ENCODE peak calls at places on chromosome 21, in six cellular contexts. One of them, this sample, is unnamed.

GRCh38 chr21:42424848-42425602 is 21.3 kb downstream of the UBASH3A start:
- DNase-seq in AG09309: no peak
- DNase-seq in right lobe of liver: no peak
- DNase-seq in activated gamma-delta T cell treated with Interleukin-2 at 50 U/mL for 16 hours: peak; percentile 79
- DNase-seq in uterus: no peak
- DNase-seq in stimulated activated CD8-positive, alpha-beta memory T cell treated with anti-CD3 and anti-CD28 coated beads, Interleukin-15, amount 100 ng/mL, for 4 hours: peak; percentile 58
- DNase-seq in this sample: no peak

GRCh38 chr21:32351428-32351827 is 41.4 kb downstream of the URB1 start:
- DNase-seq in AG09309: no peak
- DNase-seq in right lobe of liver: no peak
- DNase-seq in activated gamma-delta T cell treated with Interleukin-2 at 50 U/mL for 16 hours: no peak
- DNase-seq in uterus: no peak
- DNase-seq in stimulated activated CD8-positive, alpha-beta memory T cell treated with anti-CD3 and anti-CD28 coated beads, Interleukin-15, amount 100 ng/mL, for 4 hours: no peak
- DNase-seq in this sample: no peak

GRCh38 chr21:37557261-37557950 is 190.8 kb downstream of the DYRK1A start:
- DNase-seq in AG09309: no peak
- DNase-seq in right lobe of liver: no peak
- DNase-seq in activated gamma-delta T cell treated with Interleukin-2 at 50 U/mL for 16 hours: no peak
- DNase-seq in uterus: no peak
- DNase-seq in stimulated activated CD8-positive, alpha-beta memory T cell treated with anti-CD3 and anti-CD28 coated beads, Interleukin-15, amount 100 ng/mL, for 4 hours: no peak
- DNase-seq in this sample: no peak

GRCh38 chr21:19553930-19554615 is 1150.5 kb upstream of the TMPRSS15 start:
- DNase-seq in AG09309: no peak
- DNase-seq in right lobe of liver: no peak
- DNase-seq in activated gamma-delta T cell treated with Interleukin-2 at 50 U/mL for 16 hours: no peak
- DNase-seq in uterus: no peak
- DNase-seq in stimulated activated CD8-positive, alpha-beta memory T cell treated with anti-CD3 and anti-CD28 coated beads, Interleukin-15, amount 100 ng/mL, for 4 hours: no peak
- DNase-seq in this sample: no peak

GRCh38 chr21:42509239-42509638 is 4.4 kb upstream of the SLC37A1 start:
- DNase-seq in AG09309: no peak
- DNase-seq in right lobe of liver: no peak
- DNase-seq in activated gamma-delta T cell treated with Interleukin-2 at 50 U/mL for 16 hours: no peak
- DNase-seq in uterus: no peak
- DNase-seq in stimulated activated CD8-positive, alpha-beta memory T cell treated with anti-CD3 and anti-CD28 coated beads, Interleukin-15, amount 100 ng/mL, for 4 hours: no peak
- DNase-seq in this sample: no peak

GRCh38 chr21:44773291-44773932 is 28.2 kb downstream of the UBE2G2 start:
- DNase-seq in AG09309: no peak
- DNase-seq in right lobe of liver: no peak
- DNase-seq in activated gamma-delta T cell treated with Interleukin-2 at 50 U/mL for 16 hours: no peak
- DNase-seq in uterus: no peak
- DNase-seq in stimulated activated CD8-positive, alpha-beta memory T cell treated with anti-CD3 and anti-CD28 coated beads, Interleukin-15, amount 100 ng/mL, for 4 hours: no peak
- DNase-seq in this sample: no peak

GRCh38 chr21:33027401-33028185 is 1.9 kb downstream of the OLIG2 start:
- DNase-seq in AG09309: no peak
- DNase-seq in right lobe of liver: no peak
- DNase-seq in activated gamma-delta T cell treated with Interleukin-2 at 50 U/mL for 16 hours: no peak
- DNase-seq in uterus: no peak
- DNase-seq in stimulated activated CD8-positive, alpha-beta memory T cell treated with anti-CD3 and anti-CD28 coated beads, Interleukin-15, amount 100 ng/mL, for 4 hours: no peak
- DNase-seq in this sample: no peak

GRCh38 chr21:36454079-36454478 is 25.8 kb downstream of the CLDN14 start:
- DNase-seq in AG09309: no peak
- DNase-seq in right lobe of liver: no peak
- DNase-seq in activated gamma-delta T cell treated with Interleukin-2 at 50 U/mL for 16 hours: no peak
- DNase-seq in uterus: no peak
- DNase-seq in stimulated activated CD8-positive, alpha-beta memory T cell treated with anti-CD3 and anti-CD28 coated beads, Interleukin-15, amount 100 ng/mL, for 4 hours: no peak
- DNase-seq in this sample: no peak

GRCh38 chr21:43585514-43585913 is 73.8 kb downstream of the HSF2BP start:
- DNase-seq in AG09309: no peak
- DNase-seq in right lobe of liver: no peak
- DNase-seq in activated gamma-delta T cell treated with Interleukin-2 at 50 U/mL for 16 hours: no peak
- DNase-seq in uterus: no peak
- DNase-seq in stimulated activated CD8-positive, alpha-beta memory T cell treated with anti-CD3 and anti-CD28 coated beads, Interleukin-15, amount 100 ng/mL, for 4 hours: no peak
- DNase-seq in this sample: no peak

GRCh38 chr21:41967708-41968107 is 13.9 kb upstream of the C2CD2 start:
- DNase-seq in AG09309: no peak
- DNase-seq in right lobe of liver: no peak
- DNase-seq in activated gamma-delta T cell treated with Interleukin-2 at 50 U/mL for 16 hours: no peak
- DNase-seq in uterus: peak; percentile 1
- DNase-seq in stimulated activated CD8-positive, alpha-beta memory T cell treated with anti-CD3 and anti-CD28 coated beads, Interleukin-15, amount 100 ng/mL, for 4 hours: no peak
- DNase-seq in this sample: no peak

GRCh38 chr21:46145159-46145839 is 10.1 kb downstream of the FTCD start:
- DNase-seq in AG09309: no peak
- DNase-seq in right lobe of liver: peak; percentile 29
- DNase-seq in activated gamma-delta T cell treated with Interleukin-2 at 50 U/mL for 16 hours: no peak
- DNase-seq in uterus: peak; percentile 19
- DNase-seq in stimulated activated CD8-positive, alpha-beta memory T cell treated with anti-CD3 and anti-CD28 coated beads, Interleukin-15, amount 100 ng/mL, for 4 hours: no peak
- DNase-seq in this sample: no peak

GRCh38 chr21:37374026-37374425 is 7.5 kb downstream of the DYRK1A start:
- DNase-seq in AG09309: no peak
- DNase-seq in right lobe of liver: no peak
- DNase-seq in activated gamma-delta T cell treated with Interleukin-2 at 50 U/mL for 16 hours: no peak
- DNase-seq in uterus: no peak
- DNase-seq in stimulated activated CD8-positive, alpha-beta memory T cell treated with anti-CD3 and anti-CD28 coated beads, Interleukin-15, amount 100 ng/mL, for 4 hours: no peak
- DNase-seq in this sample: no peak

GRCh38 chr21:15669247-15669646 is 60.5 kb upstream of the USP25 start:
- DNase-seq in AG09309: no peak
- DNase-seq in right lobe of liver: no peak
- DNase-seq in activated gamma-delta T cell treated with Interleukin-2 at 50 U/mL for 16 hours: no peak
- DNase-seq in uterus: no peak
- DNase-seq in stimulated activated CD8-positive, alpha-beta memory T cell treated with anti-CD3 and anti-CD28 coated beads, Interleukin-15, amount 100 ng/mL, for 4 hours: no peak
- DNase-seq in this sample: no peak

GRCh38 chr21:42171091-42172053 is 47.6 kb upstream of the ABCG1 start:
- DNase-seq in AG09309: no peak
- DNase-seq in right lobe of liver: no peak
- DNase-seq in activated gamma-delta T cell treated with Interleukin-2 at 50 U/mL for 16 hours: no peak
- DNase-seq in uterus: peak; percentile 42
- DNase-seq in stimulated activated CD8-positive, alpha-beta memory T cell treated with anti-CD3 and anti-CD28 coated beads, Interleukin-15, amount 100 ng/mL, for 4 hours: no peak
- DNase-seq in this sample: peak; percentile 87

GRCh38 chr21:26070822-26071425 is 99.6 kb downstream of the APP start:
- DNase-seq in AG09309: peak; percentile 16
- DNase-seq in right lobe of liver: no peak
- DNase-seq in activated gamma-delta T cell treated with Interleukin-2 at 50 U/mL for 16 hours: peak; percentile 12
- DNase-seq in uterus: peak; percentile 52
- DNase-seq in stimulated activated CD8-positive, alpha-beta memory T cell treated with anti-CD3 and anti-CD28 coated beads, Interleukin-15, amount 100 ng/mL, for 4 hours: no peak
- DNase-seq in this sample: peak; percentile 68

GRCh38 chr21:46634966-46635323 is 529 bp upstream of the PRMT2 start:
- DNase-seq in AG09309: peak; percentile 73
- DNase-seq in right lobe of liver: peak; percentile 64
- DNase-seq in activated gamma-delta T cell treated with Interleukin-2 at 50 U/mL for 16 hours: no peak
- DNase-seq in uterus: peak; percentile 85
- DNase-seq in stimulated activated CD8-positive, alpha-beta memory T cell treated with anti-CD3 and anti-CD28 coated beads, Interleukin-15, amount 100 ng/mL, for 4 hours: no peak
- DNase-seq in this sample: no peak

GRCh38 chr21:42088148-42088547 is 17.0 kb downstream of the UMODL1 start:
- DNase-seq in AG09309: no peak
- DNase-seq in right lobe of liver: no peak
- DNase-seq in activated gamma-delta T cell treated with Interleukin-2 at 50 U/mL for 16 hours: no peak
- DNase-seq in uterus: no peak
- DNase-seq in stimulated activated CD8-positive, alpha-beta memory T cell treated with anti-CD3 and anti-CD28 coated beads, Interleukin-15, amount 100 ng/mL, for 4 hours: no peak
- DNase-seq in this sample: no peak

GRCh38 chr21:39077816-39078215 is 105.4 kb downstream of the PSMG1 start:
- DNase-seq in AG09309: peak; percentile 74
- DNase-seq in right lobe of liver: no peak
- DNase-seq in activated gamma-delta T cell treated with Interleukin-2 at 50 U/mL for 16 hours: no peak
- DNase-seq in uterus: no peak
- DNase-seq in stimulated activated CD8-positive, alpha-beta memory T cell treated with anti-CD3 and anti-CD28 coated beads, Interleukin-15, amount 100 ng/mL, for 4 hours: no peak
- DNase-seq in this sample: no peak

GRCh38 chr21:42782723-42783247 is 96.6 kb downstream of the WDR4 start:
- DNase-seq in AG09309: no peak
- DNase-seq in right lobe of liver: no peak
- DNase-seq in activated gamma-delta T cell treated with Interleukin-2 at 50 U/mL for 16 hours: no peak
- DNase-seq in uterus: no peak
- DNase-seq in stimulated activated CD8-positive, alpha-beta memory T cell treated with anti-CD3 and anti-CD28 coated beads, Interleukin-15, amount 100 ng/mL, for 4 hours: no peak
- DNase-seq in this sample: no peak

GRCh38 chr21:41678944-41679343 is 87.9 kb downstream of the RIPK4 start:
- DNase-seq in AG09309: peak; percentile 90
- DNase-seq in right lobe of liver: peak; percentile 94
- DNase-seq in activated gamma-delta T cell treated with Interleukin-2 at 50 U/mL for 16 hours: no peak
- DNase-seq in uterus: peak; percentile 62
- DNase-seq in stimulated activated CD8-positive, alpha-beta memory T cell treated with anti-CD3 and anti-CD28 coated beads, Interleukin-15, amount 100 ng/mL, for 4 hours: no peak
- DNase-seq in this sample: peak; percentile 96

GRCh38 chr21:25360593-25360992 is 246.7 kb downstream of the MRPL39 start:
- DNase-seq in AG09309: no peak
- DNase-seq in right lobe of liver: no peak
- DNase-seq in activated gamma-delta T cell treated with Interleukin-2 at 50 U/mL for 16 hours: no peak
- DNase-seq in uterus: no peak
- DNase-seq in stimulated activated CD8-positive, alpha-beta memory T cell treated with anti-CD3 and anti-CD28 coated beads, Interleukin-15, amount 100 ng/mL, for 4 hours: no peak
- DNase-seq in this sample: no peak

GRCh38 chr21:16908087-16908486 is 604.8 kb upstream of the CXADR start:
- DNase-seq in AG09309: peak; percentile 52
- DNase-seq in right lobe of liver: no peak
- DNase-seq in activated gamma-delta T cell treated with Interleukin-2 at 50 U/mL for 16 hours: no peak
- DNase-seq in uterus: peak; percentile 72
- DNase-seq in stimulated activated CD8-positive, alpha-beta memory T cell treated with anti-CD3 and anti-CD28 coated beads, Interleukin-15, amount 100 ng/mL, for 4 hours: no peak
- DNase-seq in this sample: no peak

GRCh38 chr21:16650984-16651383 is 861.9 kb upstream of the CXADR start:
- DNase-seq in AG09309: no peak
- DNase-seq in right lobe of liver: no peak
- DNase-seq in activated gamma-delta T cell treated with Interleukin-2 at 50 U/mL for 16 hours: no peak
- DNase-seq in uterus: no peak
- DNase-seq in stimulated activated CD8-positive, alpha-beta memory T cell treated with anti-CD3 and anti-CD28 coated beads, Interleukin-15, amount 100 ng/mL, for 4 hours: no peak
- DNase-seq in this sample: no peak

GRCh38 chr21:43717967-43718871 is 710 bp upstream of the PDXK start:
- DNase-seq in AG09309: no peak
- DNase-seq in right lobe of liver: no peak
- DNase-seq in activated gamma-delta T cell treated with Interleukin-2 at 50 U/mL for 16 hours: no peak
- DNase-seq in uterus: no peak
- DNase-seq in stimulated activated CD8-positive, alpha-beta memory T cell treated with anti-CD3 and anti-CD28 coated beads, Interleukin-15, amount 100 ng/mL, for 4 hours: no peak
- DNase-seq in this sample: peak; percentile 64

GRCh38 chr21:42865361-42866160 is 13.8 kb downstream of the WDR4 start:
- DNase-seq in AG09309: no peak
- DNase-seq in right lobe of liver: no peak
- DNase-seq in activated gamma-delta T cell treated with Interleukin-2 at 50 U/mL for 16 hours: no peak
- DNase-seq in uterus: no peak
- DNase-seq in stimulated activated CD8-positive, alpha-beta memory T cell treated with anti-CD3 and anti-CD28 coated beads, Interleukin-15, amount 100 ng/mL, for 4 hours: no peak
- DNase-seq in this sample: no peak

GRCh38 chr21:38349111-38349746 is 92.4 kb downstream of the KCNJ15 start:
- DNase-seq in AG09309: no peak
- DNase-seq in right lobe of liver: no peak
- DNase-seq in activated gamma-delta T cell treated with Interleukin-2 at 50 U/mL for 16 hours: no peak
- DNase-seq in uterus: no peak
- DNase-seq in stimulated activated CD8-positive, alpha-beta memory T cell treated with anti-CD3 and anti-CD28 coated beads, Interleukin-15, amount 100 ng/mL, for 4 hours: no peak
- DNase-seq in this sample: no peak

GRCh38 chr21:44514746-44515358 is 25.1 kb downstream of the KRTAP10-1 start:
- DNase-seq in AG09309: no peak
- DNase-seq in right lobe of liver: peak; percentile 7
- DNase-seq in activated gamma-delta T cell treated with Interleukin-2 at 50 U/mL for 16 hours: no peak
- DNase-seq in uterus: no peak
- DNase-seq in stimulated activated CD8-positive, alpha-beta memory T cell treated with anti-CD3 and anti-CD28 coated beads, Interleukin-15, amount 100 ng/mL, for 4 hours: no peak
- DNase-seq in this sample: no peak

GRCh38 chr21:41767606-41768370 is 936 bp upstream of the RIPK4 start:
- DNase-seq in AG09309: no peak
- DNase-seq in right lobe of liver: no peak
- DNase-seq in activated gamma-delta T cell treated with Interleukin-2 at 50 U/mL for 16 hours: no peak
- DNase-seq in uterus: no peak
- DNase-seq in stimulated activated CD8-positive, alpha-beta memory T cell treated with anti-CD3 and anti-CD28 coated beads, Interleukin-15, amount 100 ng/mL, for 4 hours: no peak
- DNase-seq in this sample: no peak

GRCh38 chr21:24658016-24658415 is 949.3 kb downstream of the MRPL39 start:
- DNase-seq in AG09309: no peak
- DNase-seq in right lobe of liver: no peak
- DNase-seq in activated gamma-delta T cell treated with Interleukin-2 at 50 U/mL for 16 hours: no peak
- DNase-seq in uterus: no peak
- DNase-seq in stimulated activated CD8-positive, alpha-beta memory T cell treated with anti-CD3 and anti-CD28 coated beads, Interleukin-15, amount 100 ng/mL, for 4 hours: no peak
- DNase-seq in this sample: no peak

GRCh38 chr21:43944181-43944633 is 67.9 kb upstream of the TRAPPC10 start:
- DNase-seq in AG09309: no peak
- DNase-seq in right lobe of liver: no peak
- DNase-seq in activated gamma-delta T cell treated with Interleukin-2 at 50 U/mL for 16 hours: no peak
- DNase-seq in uterus: no peak
- DNase-seq in stimulated activated CD8-positive, alpha-beta memory T cell treated with anti-CD3 and anti-CD28 coated beads, Interleukin-15, amount 100 ng/mL, for 4 hours: no peak
- DNase-seq in this sample: no peak

GRCh38 chr21:19557046-19557445 is 1153.5 kb upstream of the TMPRSS15 start:
- DNase-seq in AG09309: no peak
- DNase-seq in right lobe of liver: no peak
- DNase-seq in activated gamma-delta T cell treated with Interleukin-2 at 50 U/mL for 16 hours: no peak
- DNase-seq in uterus: no peak
- DNase-seq in stimulated activated CD8-positive, alpha-beta memory T cell treated with anti-CD3 and anti-CD28 coated beads, Interleukin-15, amount 100 ng/mL, for 4 hours: no peak
- DNase-seq in this sample: no peak

GRCh38 chr21:46599251-46599572 is 5.7 kb downstream of the S100B start:
- DNase-seq in AG09309: peak; percentile 68
- DNase-seq in right lobe of liver: no peak
- DNase-seq in activated gamma-delta T cell treated with Interleukin-2 at 50 U/mL for 16 hours: no peak
- DNase-seq in uterus: peak; percentile 57
- DNase-seq in stimulated activated CD8-positive, alpha-beta memory T cell treated with anti-CD3 and anti-CD28 coated beads, Interleukin-15, amount 100 ng/mL, for 4 hours: no peak
- DNase-seq in this sample: no peak

This sample was measured in Peyer's patch.